ENCODE peak calls at places on chromosomes 16 and 17, in seven cellular contexts. F, W, B, C, O, J and G are unnamed samples.
A peak's percentile ranks its signal among the peaks of the same experiment; 100 is the strongest.

GRCh38 chr16:69105501-69106361 is at the start of gene HAS3:
- DNase-seq in F (peak; percentile 64), W (peak; percentile 75), B (peak; percentile 70), C (peak; percentile 29), O (peak; percentile 73), J (peak; percentile 71), G (no peak)

GRCh38 chr17:31323551-31323950 is 2.1 kb upstream of the EVI2A start:
- DNase-seq in F (no peak), W (no peak), B (no peak), C (no peak), O (no peak), J (no peak), G (no peak)

GRCh38 chr17:15398736-15399331 is 57.4 kb upstream of the TEKT3 start:
- DNase-seq in F (no peak), W (no peak), B (peak; percentile 26), C (peak; percentile 79), O (no peak), J (no peak), G (no peak)

GRCh38 chr17:43003542-43004172 is 2.9 kb upstream of the IFI35 start:
- DNase-seq in F (no peak), W (no peak), B (peak; percentile 52), C (peak; percentile 81), O (no peak), J (peak; percentile 77), G (no peak)

GRCh38 chr16:69848635-69849545 is 86.8 kb downstream of the WWP2 start:
- DNase-seq in F (no peak), W (peak; percentile 79), B (peak; percentile 91), C (peak; percentile 96), O (no peak), J (no peak), G (no peak)

GRCh38 chr16:19765860-19766553 is 47.9 kb downstream of the IQCK start:
- DNase-seq in F (no peak), W (no peak), B (peak; percentile 42), C (peak; percentile 32), O (no peak), J (no peak), G (no peak)

GRCh38 chr16:3187798-3188674 is at the start of gene OR1F1:
- DNase-seq in F (peak; percentile 88), W (no peak), B (peak; percentile 38), C (no peak), O (no peak), J (peak; percentile 80), G (no peak)

GRCh38 chr17:75771334-75772281 is 6.6 kb upstream of the GALK1 start:
- DNase-seq in F (no peak), W (no peak), B (peak; percentile 27), C (peak; percentile 12), O (no peak), J (no peak), G (no peak)

GRCh38 chr16:76976101-76976500 is 214.9 kb upstream of the MON1B start:
- DNase-seq in F (peak; percentile 59), W (no peak), B (no peak), C (no peak), O (no peak), J (no peak), G (no peak)

GRCh38 chr17:36921131-36921851 is 16.0 kb upstream of the LHX1 start:
- DNase-seq in F (no peak), W (no peak), B (peak; percentile 62), C (no peak), O (peak; percentile 98), J (peak; percentile 99), G (no peak)

GRCh38 chr16:72884037-72884436 is 163.9 kb downstream of the ZFHX3 start:
- DNase-seq in F (no peak), W (no peak), B (peak; percentile 62), C (no peak), O (no peak), J (no peak), G (no peak)

GRCh38 chr17:37848690-37849616 is 75.3 kb upstream of the TBC1D3K start:
- DNase-seq in F (peak; percentile 82), W (no peak), B (peak; percentile 43), C (peak; percentile 73), O (peak; percentile 64), J (peak; percentile 39), G (no peak)

GRCh38 chr16:50273888-50274770 is 7.8 kb downstream of the ADCY7 start:
- DNase-seq in F (peak; percentile 91), W (no peak), B (no peak), C (no peak), O (no peak), J (no peak), G (no peak)

GRCh38 chr16:86718118-86718517 is 139.8 kb downstream of the FOXL1 start:
- DNase-seq in F (peak; percentile 20), W (peak; percentile 33), B (no peak), C (no peak), O (peak; percentile 52), J (no peak), G (no peak)

GRCh38 chr17:19382581-19383444 is 4.2 kb downstream of the MFAP4 start:
- DNase-seq in F (no peak), W (no peak), B (peak; percentile 25), C (no peak), O (no peak), J (no peak), G (no peak)

GRCh38 chr16:78297066-78297666 is 197.7 kb downstream of the WWOX start:
- DNase-seq in F (no peak), W (no peak), B (no peak), C (no peak), O (no peak), J (no peak), G (no peak)

GRCh38 chr17:40024901-40025300 is 9.7 kb downstream of the CSF3 start:
- DNase-seq in F (no peak), W (no peak), B (no peak), C (no peak), O (no peak), J (peak; percentile 42), G (no peak)

GRCh38 chr16:49528035-49528434 is 154.4 kb downstream of the C16orf78 start:
- DNase-seq in F (no peak), W (peak; percentile 28), B (peak; percentile 49), C (no peak), O (no peak), J (no peak), G (no peak)

GRCh38 chr17:66438101-66438500 is 135.7 kb downstream of the PRKCA start:
- DNase-seq in F (no peak), W (no peak), B (no peak), C (peak; percentile 22), O (no peak), J (no peak), G (no peak)

DNA sequence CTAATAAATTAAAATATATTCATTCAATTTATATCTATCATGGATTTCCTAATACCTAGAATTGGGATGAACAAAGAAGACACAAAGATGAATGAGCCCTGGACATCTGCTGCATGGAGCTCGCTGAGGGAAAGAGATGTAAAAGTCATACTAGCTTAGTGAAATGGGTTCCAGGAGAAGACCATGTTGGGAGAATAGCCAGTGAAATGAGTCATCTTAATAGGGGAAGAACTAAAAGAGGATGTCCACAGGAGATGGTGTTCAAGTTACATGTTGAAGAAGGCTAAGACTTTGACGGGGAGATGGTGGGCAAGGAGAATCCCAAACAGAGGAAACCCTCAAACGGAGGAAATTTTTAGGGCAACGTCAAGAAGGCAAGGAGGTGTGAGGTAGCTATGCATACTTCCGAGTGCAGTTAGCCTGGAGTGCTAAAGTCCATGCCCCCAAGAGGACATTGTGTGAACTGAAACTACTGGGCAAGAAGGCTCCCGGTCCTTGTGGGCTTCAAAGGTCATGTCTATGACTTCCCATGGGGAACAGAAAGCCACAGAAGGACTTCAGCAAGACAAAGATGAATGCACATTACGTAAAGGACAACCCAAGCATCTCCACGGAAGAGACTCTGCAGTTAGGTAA is 220.5 kb upstream of the CDH11 start:
- DNase-seq in F (no peak), W (no peak), B (no peak), C (no peak), O (no peak), J (no peak), G (no peak)
- TF ChIP-seq CTCF in F (no peak), W (no peak), B (peak; percentile 4), C (no peak), O (no peak), J (no peak), G (no peak)

GRCh38 chr16:24918641-24919040 is 72.9 kb downstream of the SLC5A11 start:
- DNase-seq in F (no peak), W (no peak), B (no peak), C (no peak), O (no peak), J (no peak), G (no peak)

GRCh38 chr16:24915576-24915975 is 69.8 kb downstream of the SLC5A11 start:
- DNase-seq in F (no peak), W (no peak), B (no peak), C (no peak), O (no peak), J (no peak), G (no peak)

GRCh38 chr16:24917236-24917635 is 71.5 kb downstream of the SLC5A11 start:
- DNase-seq in F (no peak), W (no peak), B (no peak), C (no peak), O (no peak), J (no peak), G (no peak)

GRCh38 chr16:24917891-24918290 is 72.1 kb downstream of the SLC5A11 start:
- DNase-seq in F (no peak), W (no peak), B (no peak), C (no peak), O (no peak), J (no peak), G (no peak)

GRCh38 chr16:24915019-24915418 is 69.3 kb downstream of the SLC5A11 start:
- DNase-seq in F (no peak), W (no peak), B (no peak), C (no peak), O (no peak), J (no peak), G (no peak)
- TF ChIP-seq CTCF in F (no peak), W (no peak), B (no peak), C (no peak), O (no peak), J (no peak), G (no peak)

GRCh38 chr16:71216714-71217113 is 13.8 kb downstream of the HYDIN start:
- DNase-seq in F (no peak), W (no peak), B (no peak), C (no peak), O (no peak), J (no peak), G (no peak)
- TF ChIP-seq CTCF in F (no peak), W (no peak), B (no peak), C (no peak), O (no peak), J (no peak), G (peak; percentile 25)

GRCh38 chr16:84875846-84876245 is 56.1 kb downstream of the CRISPLD2 start:
- DNase-seq in F (no peak), W (no peak), B (no peak), C (no peak), O (no peak), J (no peak), G (no peak)

GRCh38 chr16:84874004-84874435 is 54.2 kb downstream of the CRISPLD2 start:
- DNase-seq in F (peak; percentile 30), W (no peak), B (peak; percentile 21), C (no peak), O (no peak), J (peak; percentile 74), G (no peak)

GRCh38 chr16:84874983-84875382 is 55.2 kb downstream of the CRISPLD2 start:
- DNase-seq in F (no peak), W (no peak), B (no peak), C (no peak), O (no peak), J (no peak), G (no peak)

GRCh38 chr16:84876873-84877606 is 57.3 kb downstream of the CRISPLD2 start:
- DNase-seq in F (no peak), W (no peak), B (no peak), C (no peak), O (no peak), J (no peak), G (no peak)

GRCh38 chr16:84874553-84874952 is 54.8 kb downstream of the CRISPLD2 start:
- DNase-seq in F (no peak), W (no peak), B (peak; percentile 29), C (no peak), O (no peak), J (no peak), G (no peak)
- TF ChIP-seq CTCF in F (no peak), W (no peak), B (no peak), C (no peak), O (no peak), J (no peak), G (no peak)